ENCODE peak calls at places on chromosomes 5 and 9, in eight cellular contexts. One of them, this sample, is unnamed.

GRCh38 chr9:137836151-137836830 is 41.3 kb upstream of the CACNA1B start:
- DNase-seq in KG1: no peak
- DNase-seq in CD8-positive, alpha-beta T cell: no peak
- DNase-seq in anterior cingulate cortex: no peak
- DNase-seq in SW480: no peak
- DNase-seq in ELR: no peak
- DNase-seq in BE2C: no peak
- DNase-seq in keratinocyte: no peak
- DNase-seq in this sample: no peak

GRCh38 chr5:62627121-62627520 is 48.5 kb downstream of the LRRC70 start:
- DNase-seq in anterior cingulate cortex: no peak
- DNase-seq in KG1: no peak
- DNase-seq in keratinocyte: no peak
- DNase-seq in BE2C: no peak
- DNase-seq in CD8-positive, alpha-beta T cell: no peak
- DNase-seq in SW480: no peak
- DNase-seq in ELR: no peak
- DNase-seq in this sample: no peak

GRCh38 chr5:181099453-181100086 is 31.4 kb downstream of the OR2V1 start:
- DNase-seq in keratinocyte: no peak
- DNase-seq in SW480: no peak
- DNase-seq in CD8-positive, alpha-beta T cell: no peak
- DNase-seq in ELR: no peak
- DNase-seq in KG1: no peak
- DNase-seq in anterior cingulate cortex: no peak
- DNase-seq in BE2C: no peak
- DNase-seq in this sample: no peak

GRCh38 chr9:134935056-134936020 is 17.6 kb upstream of the FCN1 start:
- DNase-seq in SW480: no peak
- DNase-seq in keratinocyte: no peak
- DNase-seq in KG1: no peak
- DNase-seq in ELR: no peak
- DNase-seq in anterior cingulate cortex: no peak
- DNase-seq in CD8-positive, alpha-beta T cell: no peak
- DNase-seq in BE2C: no peak
- DNase-seq in this sample: no peak

GRCh38 chr5:126492939-126493338 is 69.7 kb downstream of the GRAMD2B start:
- DNase-seq in CD8-positive, alpha-beta T cell: no peak
- DNase-seq in BE2C: peak
- DNase-seq in anterior cingulate cortex: no peak
- DNase-seq in KG1: no peak
- DNase-seq in SW480: peak
- DNase-seq in ELR: peak
- DNase-seq in keratinocyte: no peak
- DNase-seq in this sample: no peak

GRCh38 chr9:127318651-127319167 is 54.1 kb downstream of the GARNL3 start:
- DNase-seq in BE2C: no peak
- DNase-seq in CD8-positive, alpha-beta T cell: no peak
- DNase-seq in KG1: no peak
- DNase-seq in SW480: no peak
- DNase-seq in anterior cingulate cortex: no peak
- DNase-seq in keratinocyte: no peak
- DNase-seq in ELR: peak
- DNase-seq in this sample: no peak

GRCh38 chr9:72294952-72295351 is 70.1 kb downstream of the ZFAND5 start:
- DNase-seq in anterior cingulate cortex: no peak
- DNase-seq in BE2C: no peak
- DNase-seq in SW480: no peak
- DNase-seq in KG1: no peak
- DNase-seq in ELR: no peak
- DNase-seq in keratinocyte: no peak
- DNase-seq in CD8-positive, alpha-beta T cell: no peak
- DNase-seq in this sample: peak

GRCh38 chr5:146009020-146009419 is 72.6 kb downstream of the SH3RF2 start:
- DNase-seq in SW480: no peak
- DNase-seq in KG1: no peak
- DNase-seq in keratinocyte: no peak
- DNase-seq in CD8-positive, alpha-beta T cell: no peak
- DNase-seq in BE2C: no peak
- DNase-seq in anterior cingulate cortex: no peak
- DNase-seq in ELR: peak
- DNase-seq in this sample: no peak

GRCh38 chr9:115594551-115594950 is 476.6 kb upstream of the TNC start:
- DNase-seq in SW480: no peak
- DNase-seq in KG1: no peak
- DNase-seq in keratinocyte: no peak
- DNase-seq in CD8-positive, alpha-beta T cell: no peak
- DNase-seq in anterior cingulate cortex: no peak
- DNase-seq in ELR: no peak
- DNase-seq in BE2C: no peak
- DNase-seq in this sample: no peak

GRCh38 chr5:96714951-96715451 is 52.8 kb downstream of the CAST start:
- DNase-seq in BE2C: no peak
- DNase-seq in keratinocyte: no peak
- DNase-seq in ELR: peak
- DNase-seq in anterior cingulate cortex: no peak
- DNase-seq in SW480: peak
- DNase-seq in KG1: no peak
- DNase-seq in CD8-positive, alpha-beta T cell: peak
- DNase-seq in this sample: peak

GRCh38 chr5:54883374-54884194 is 101.8 kb downstream of the ESM1 start:
- DNase-seq in keratinocyte: no peak
- DNase-seq in CD8-positive, alpha-beta T cell: no peak
- DNase-seq in anterior cingulate cortex: no peak
- DNase-seq in KG1: no peak
- DNase-seq in SW480: no peak
- DNase-seq in ELR: peak
- DNase-seq in BE2C: no peak
- DNase-seq in this sample: peak

GRCh38 chr5:43309657-43310056 is 3.6 kb downstream of the HMGCS1 start:
- DNase-seq in SW480: no peak
- DNase-seq in CD8-positive, alpha-beta T cell: no peak
- DNase-seq in anterior cingulate cortex: no peak
- DNase-seq in BE2C: no peak
- DNase-seq in ELR: no peak
- DNase-seq in keratinocyte: no peak
- DNase-seq in KG1: no peak
- DNase-seq in this sample: peak

GRCh38 chr9:132026932-132027585 is 52.6 kb downstream of the MED27 start:
- DNase-seq in BE2C: no peak
- DNase-seq in KG1: no peak
- DNase-seq in CD8-positive, alpha-beta T cell: no peak
- DNase-seq in keratinocyte: peak
- DNase-seq in anterior cingulate cortex: no peak
- DNase-seq in SW480: peak
- DNase-seq in ELR: peak
- DNase-seq in this sample: no peak

GRCh38 chr5:53915120-53915519 is 354.7 kb downstream of the NDUFS4 start:
- DNase-seq in BE2C: no peak
- DNase-seq in ELR: no peak
- DNase-seq in anterior cingulate cortex: no peak
- DNase-seq in keratinocyte: no peak
- DNase-seq in KG1: no peak
- DNase-seq in SW480: no peak
- DNase-seq in CD8-positive, alpha-beta T cell: no peak
- DNase-seq in this sample: no peak

GRCh38 chr9:136201609-136202448 is 3.1 kb downstream of the LHX3 start:
- DNase-seq in keratinocyte: no peak
- DNase-seq in CD8-positive, alpha-beta T cell: no peak
- DNase-seq in anterior cingulate cortex: no peak
- DNase-seq in KG1: no peak
- DNase-seq in ELR: no peak
- DNase-seq in BE2C: no peak
- DNase-seq in SW480: no peak
- DNase-seq in this sample: no peak

GRCh38 chr9:138053321-138053868 is 175.8 kb downstream of the CACNA1B start:
- DNase-seq in ELR: no peak
- DNase-seq in anterior cingulate cortex: no peak
- DNase-seq in CD8-positive, alpha-beta T cell: no peak
- DNase-seq in KG1: no peak
- DNase-seq in keratinocyte: no peak
- DNase-seq in SW480: no peak
- DNase-seq in BE2C: peak
- DNase-seq in this sample: no peak

GRCh38 chr5:127938746-127939145 is 144.8 kb upstream of the SLC12A2 start:
- DNase-seq in anterior cingulate cortex: no peak
- DNase-seq in ELR: no peak
- DNase-seq in BE2C: no peak
- DNase-seq in KG1: no peak
- DNase-seq in keratinocyte: no peak
- DNase-seq in SW480: no peak
- DNase-seq in CD8-positive, alpha-beta T cell: no peak
- DNase-seq in this sample: no peak

GRCh38 chr9:82555408-82555807 is 507.5 kb downstream of the RASEF start:
- DNase-seq in keratinocyte: no peak
- DNase-seq in anterior cingulate cortex: no peak
- DNase-seq in BE2C: no peak
- DNase-seq in CD8-positive, alpha-beta T cell: no peak
- DNase-seq in SW480: no peak
- DNase-seq in ELR: no peak
- DNase-seq in KG1: no peak
- DNase-seq in this sample: no peak